ENCODE peak calls at places on chromosomes 5 and 9, in five cellular contexts. A is HFFc6, B is thoracic aorta, M is heart right ventricle, N is T-helper 2 cell. X is an unnamed sample.

GRCh38 chr5:157543825-157544622 is 31.6 kb downstream of the ADAM19 start:
- DNase-seq in A (no peak), B (no peak), M (no peak), N (no peak), X (no peak)

GRCh38 chr9:35689601-35690446 is at the start of gene TPM2:
- DNase-seq in A (peak), B (peak), M (peak), N (no peak), X (no peak)

GRCh38 chr9:19553441-19553840 is 144.6 kb downstream of the ACER2 start:
- DNase-seq in A (no peak), B (no peak), M (no peak), N (no peak), X (no peak)

GRCh38 chr5:10655041-10655685 is 91.3 kb downstream of the ANKRD33B start:
- DNase-seq in A (no peak), B (no peak), M (no peak), N (no peak), X (no peak)

GRCh38 chr9:19119241-19119640 is 8.1 kb downstream of the PLIN2 start:
- DNase-seq in A (no peak), B (no peak), M (no peak), N (no peak), X (no peak)

GRCh38 chr5:169097374-169097831 is 203.5 kb downstream of the SLIT3 start:
- DNase-seq in A (no peak), B (no peak), M (no peak), N (no peak), X (no peak)

GRCh38 chr5:54002183-54002770 is 308.1 kb downstream of the ARL15 start:
- DNase-seq in A (no peak), B (no peak), M (no peak), N (no peak), X (no peak)

GRCh38 chr5:83957188-83957587 is 236.5 kb upstream of the HAPLN1 start:
- DNase-seq in A (no peak), B (no peak), M (no peak), N (no peak), X (no peak)

GRCh38 chr5:139014726-139015125 is 139.6 kb upstream of the LRRTM2 start:
- DNase-seq in A (peak), B (no peak), M (no peak), N (no peak), X (no peak)

GRCh38 chr9:16032799-16033198 is 480.0 kb downstream of the CCDC171 start:
- DNase-seq in A (peak), B (no peak), M (no peak), N (no peak), X (no peak)

GRCh38 chr5:178533136-178533535 is 57.1 kb downstream of the COL23A1 start:
- DNase-seq in A (no peak), B (no peak), M (no peak), N (no peak), X (peak)

GRCh38 chr5:57505640-57506039 is 23.0 kb upstream of the ACTBL2 start:
- DNase-seq in A (no peak), B (no peak), M (no peak), N (no peak), X (no peak)

GRCh38 chr5:142537938-142538337 is 148.0 kb downstream of the FGF1 start:
- DNase-seq in A (no peak), B (no peak), M (no peak), N (peak), X (no peak)

GRCh38 chr9:127137640-127138360 is 15.4 kb upstream of the ANGPTL2 start:
- DNase-seq in A (no peak), B (no peak), M (no peak), N (no peak), X (no peak)

GRCh38 chr9:112380771-112381181 is 868 bp downstream of the HSDL2 start:
- DNase-seq in A (no peak), B (no peak), M (no peak), N (peak), X (no peak)

GRCh38 chr9:121566401-121567141 is 66.9 kb upstream of the GGTA1 start:
- DNase-seq in A (peak), B (peak), M (peak), N (no peak), X (no peak)

GRCh38 chr5:125868035-125868434 is 555.2 kb upstream of the GRAMD2B start:
- DNase-seq in A (no peak), B (no peak), M (no peak), N (no peak), X (no peak)

GRCh38 chr9:27019589-27019988 is 14.1 kb upstream of the LRRC19 start:
- DNase-seq in A (peak), B (no peak), M (no peak), N (no peak), X (no peak)

GRCh38 chr9:96126321-96126881 is 175.6 kb downstream of the HSD17B3 start:
- DNase-seq in A (no peak), B (no peak), M (no peak), N (no peak), X (no peak)

GRCh38 chr9:122085260-122085659 is 7.8 kb downstream of the TTLL11 start:
- DNase-seq in A (no peak), B (no peak), M (no peak), N (no peak), X (no peak)